ENCODE peak calls at places on chromosome 1, in six cellular contexts. Z is activated naive CD4-positive, alpha-beta T cell treated with anti-CD3 and anti-CD28 coated beads, Interleukin-2, amount 50 U/mL, for 16 hours; I is activated gamma-delta T cell treated with anti-CD3 and anti-CD28 coated beads, Interleukin-2, amount 50 U/mL, for 16 hours; U is cerebellum; B is lower leg skin; Y is hepatic stellate cell. R is an unnamed sample.

GRCh38 chr1:185956881-185957280 is 222.7 kb downstream of the HMCN1 start:
- DNase-seq in Z (no peak), I (no peak), U (no peak), B (no peak), Y (no peak), R (no peak)

GRCh38 chr1:246784621-246785535 is 60.7 kb downstream of the SCCPDH start:
- DNase-seq in Z (no peak), I (no peak), U (no peak), B (no peak), Y (peak), R (no peak)

GRCh38 chr1:101238041-101238515 is 1.3 kb downstream of the S1PR1 start:
- DNase-seq in Z (peak), I (peak), U (no peak), B (no peak), Y (no peak), R (no peak)

GRCh38 chr1:49052102-49052501 is 275.4 kb upstream of the BEND5 start:
- DNase-seq in Z (no peak), I (no peak), U (peak), B (no peak), Y (no peak), R (no peak)

GRCh38 chr1:41537257-41537656 is 52.8 kb upstream of the EDN2 start:
- DNase-seq in Z (no peak), I (no peak), U (no peak), B (no peak), Y (peak), R (no peak)

GRCh38 chr1:232164078-232164963 is 465.6 kb downstream of the SIPA1L2 start:
- DNase-seq in Z (no peak), I (no peak), U (no peak), B (no peak), Y (no peak), R (no peak)

GRCh38 chr1:31422505-31423319 is 9.7 kb downstream of the SERINC2 start:
- DNase-seq in Z (peak), I (peak), U (peak), B (peak), Y (peak), R (peak)

GRCh38 chr1:90993245-90993644 is 28.6 kb downstream of the ZNF644 start:
- DNase-seq in Z (no peak), I (no peak), U (peak), B (no peak), Y (no peak), R (no peak)

GRCh38 chr1:38194486-38194885 is 147.9 kb upstream of the POU3F1 start:
- DNase-seq in Z (no peak), I (no peak), U (no peak), B (no peak), Y (no peak), R (no peak)